ENCODE peak calls at places on chromosome 3, in six cellular contexts. D, Q, J, F, V and L are unnamed samples.

GRCh38 chr3:20047940-20048339 is 7.7 kb downstream of the KAT2B start:
- DNase-seq in F (no peak), V (no peak), J (no peak), D (no peak), Q (no peak), L (no peak)

GRCh38 chr3:36814071-36814717 is 49.8 kb upstream of the DCLK3 start:
- DNase-seq in D (no peak), V (no peak), Q (no peak), J (no peak), F (no peak), L (no peak)

GRCh38 chr3:48656061-48656840 is 6.4 kb downstream of the CELSR3 start:
- DNase-seq in Q (peak), J (peak), D (peak), F (peak), V (peak), L (peak)

GRCh38 chr3:4292301-4292700 is 10.9 kb upstream of the SETMAR start:
- DNase-seq in Q (no peak), J (no peak), F (no peak), V (no peak), D (no peak), L (no peak)

GRCh38 chr3:17023006-17023664 is 138.4 kb downstream of the PLCL2 start:
- DNase-seq in Q (peak), F (no peak), V (no peak), D (peak), J (no peak), L (no peak)

GRCh38 chr3:25433106-25433505 is 5.0 kb downstream of the RARB start:
- DNase-seq in Q (no peak), V (no peak), F (no peak), J (no peak), D (no peak), L (no peak)

GRCh38 chr3:55868347-55868746 is 381.2 kb upstream of the WNT5A start:
- DNase-seq in Q (no peak), J (no peak), D (no peak), V (no peak), F (no peak), L (no peak)

GRCh38 chr3:16180737-16181134 is 6.3 kb downstream of the GALNT15 start:
- DNase-seq in Q (no peak), V (no peak), D (no peak), J (no peak), F (no peak), L (no peak)

GRCh38 chr3:126128504-126129407 is 44.8 kb upstream of the SLC41A3 start:
- DNase-seq in D (no peak), V (peak), Q (no peak), F (no peak), J (no peak), L (peak)

GRCh38 chr3:44444437-44444836 is 33.0 kb downstream of the ZNF445 start:
- DNase-seq in V (no peak), F (no peak), D (no peak), Q (no peak), J (no peak), L (no peak)

GRCh38 chr3:44446929-44447328 is 30.5 kb downstream of the ZNF445 start:
- DNase-seq in F (no peak), J (no peak), V (no peak), D (no peak), Q (no peak), L (no peak)

GRCh38 chr3:44445786-44446185 is 31.7 kb downstream of the ZNF445 start:
- DNase-seq in V (no peak), J (no peak), D (no peak), F (no peak), Q (no peak), L (no peak)

GRCh38 chr3:44442591-44443309 is 34.7 kb downstream of the ZNF445 start:
- DNase-seq in F (no peak), D (no peak), J (no peak), V (no peak), Q (no peak), L (no peak)

GRCh38 chr3:44444896-44445691 is 32.4 kb downstream of the ZNF445 start:
- DNase-seq in Q (no peak), J (no peak), D (no peak), F (no peak), V (no peak), L (no peak)
- H3K14ac ChIP-seq in Q (no peak), J (no peak), D (no peak), F (no peak), V (no peak), L (no peak)

GRCh38 chr3:32844914-32845313 is 27.1 kb downstream of the TRIM71 start:
- DNase-seq in V (no peak), Q (no peak), F (no peak), D (no peak), J (no peak), L (no peak)

GRCh38 chr3:32842987-32843386 is 25.2 kb downstream of the TRIM71 start:
- DNase-seq in V (no peak), F (no peak), J (no peak), Q (no peak), D (no peak), L (peak)

GRCh38 chr3:32843504-32844321 is 25.9 kb downstream of the TRIM71 start:
- DNase-seq in Q (no peak), F (no peak), J (peak), D (no peak), V (peak), L (peak)

GRCh38 chr3:32842531-32842931 is 24.7 kb downstream of the TRIM71 start:
- DNase-seq in F (no peak), V (no peak), J (no peak), D (no peak), Q (no peak), L (no peak)

GRCh38 chr3:32844322-32844654 is 26.5 kb downstream of the TRIM71 start:
- DNase-seq in D (no peak), Q (no peak), V (no peak), F (no peak), J (no peak), L (peak)
- H3K4ac ChIP-seq in D (no peak), Q (no peak), V (no peak), F (peak), J (no peak), L (no peak)

DNA sequence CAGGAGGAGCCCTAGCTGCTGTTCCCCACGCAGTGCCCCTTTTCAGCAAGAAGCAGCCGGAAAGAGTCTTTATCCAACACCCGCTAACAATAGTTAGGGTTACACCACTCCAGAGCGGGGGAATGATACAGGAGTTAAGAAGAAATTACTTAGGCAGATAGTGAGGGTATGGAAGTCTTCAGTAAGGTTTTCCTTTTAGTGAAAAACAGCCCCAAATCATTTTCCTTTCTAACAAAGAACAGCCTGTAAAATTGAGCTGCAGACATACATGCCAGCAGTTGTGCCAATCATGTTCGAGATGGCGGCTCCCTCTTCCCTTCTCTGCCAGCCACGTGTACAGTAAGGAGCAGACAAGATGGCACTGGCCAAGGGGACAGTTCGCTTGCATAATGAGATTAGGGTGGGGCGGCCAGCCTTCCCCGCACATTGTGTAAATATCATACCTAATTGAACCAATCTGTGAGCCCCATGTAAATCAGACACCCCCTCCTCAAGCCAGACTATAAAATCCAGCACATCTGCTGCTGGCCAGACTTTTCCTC is 18.5 kb upstream of the SENP5 start:
- DNase-seq in V (no peak), Q (no peak), F (no peak), D (no peak), J (no peak), L (no peak)
- H3K14ac ChIP-seq in V (no peak), Q (no peak), F (no peak), D (no peak), J (no peak), L (no peak)

DNA sequence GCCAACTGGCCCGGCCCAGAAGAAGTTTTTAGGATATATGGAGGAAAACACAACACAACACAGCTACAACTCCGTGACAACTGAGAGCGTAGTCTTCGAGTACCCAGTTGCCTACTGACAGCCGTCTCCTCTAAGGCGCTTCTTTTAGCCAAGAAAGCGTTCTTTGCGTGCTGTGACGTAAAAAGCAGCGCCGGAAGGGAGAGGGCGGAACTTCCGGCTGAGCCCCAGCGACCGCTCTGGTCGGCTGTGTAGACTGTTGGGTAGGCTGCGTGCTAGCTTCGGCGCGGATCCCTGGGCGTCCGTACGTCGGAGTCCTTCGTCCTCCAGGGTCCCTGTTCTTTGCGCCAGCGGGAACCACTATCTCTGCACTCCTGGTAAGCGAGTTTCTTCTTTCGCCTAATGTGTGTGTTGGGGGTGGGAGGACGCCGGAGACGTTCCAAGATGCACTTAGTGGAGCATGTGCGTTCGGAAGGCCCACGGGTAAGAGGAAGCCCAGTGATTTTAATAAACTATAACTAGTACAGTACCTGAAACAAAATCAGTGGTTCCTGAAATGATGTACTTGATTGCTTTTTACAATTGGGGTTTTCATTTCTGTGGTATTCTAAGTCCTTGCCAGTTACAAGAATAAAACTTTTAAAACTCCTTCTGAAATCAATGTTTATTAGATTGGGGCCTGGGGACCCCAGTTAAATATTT is at the start of gene TRMT10C:
- DNase-seq in F (peak), D (peak), J (peak), Q (peak), V (peak), L (peak)
- H3K4ac ChIP-seq in F (peak), D (peak), J (no peak), Q (peak), V (peak), L (no peak)

DNA sequence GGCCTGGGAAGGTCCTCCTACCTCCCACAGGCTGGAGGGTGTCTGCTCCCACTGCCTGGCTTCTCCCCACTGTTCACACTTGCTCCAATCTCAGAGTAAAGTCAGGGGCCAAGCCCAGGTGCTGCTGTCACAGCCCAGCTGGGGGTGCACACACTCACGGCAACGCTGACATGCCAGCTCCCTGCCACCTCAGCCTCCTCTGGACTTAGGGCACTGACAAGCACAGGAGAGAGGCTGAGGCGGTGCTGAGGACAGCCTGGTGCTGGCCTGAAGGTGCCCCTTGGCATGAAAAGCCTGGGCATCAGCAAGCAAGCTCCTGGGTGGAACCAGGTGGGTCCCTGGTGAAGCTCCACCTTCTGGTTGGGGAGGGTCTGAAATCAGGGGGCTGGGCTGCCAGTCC is 53.0 kb downstream of the LSAMP start:
- DNase-seq in V (no peak), F (no peak), Q (no peak), J (no peak), D (no peak), L (no peak)
- H3K14ac ChIP-seq in V (no peak), F (no peak), Q (no peak), J (peak), D (no peak), L (no peak)

GRCh38 chr3:156749244-156749643 is 74.9 kb downstream of the TIPARP start:
- DNase-seq in V (no peak), Q (peak), D (no peak), J (no peak), F (no peak), L (no peak)

GRCh38 chr3:156750874-156751245 is 75.3 kb upstream of the LEKR1 start:
- DNase-seq in F (no peak), D (no peak), J (no peak), Q (peak), V (no peak), L (no peak)

GRCh38 chr3:156751461-156752025 is 74.6 kb upstream of the LEKR1 start:
- DNase-seq in V (peak), D (peak), J (no peak), F (no peak), Q (peak), L (peak)

GRCh38 chr3:156747046-156747445 is 72.7 kb downstream of the TIPARP start:
- DNase-seq in J (no peak), D (no peak), V (no peak), Q (no peak), F (no peak), L (no peak)

DNA sequence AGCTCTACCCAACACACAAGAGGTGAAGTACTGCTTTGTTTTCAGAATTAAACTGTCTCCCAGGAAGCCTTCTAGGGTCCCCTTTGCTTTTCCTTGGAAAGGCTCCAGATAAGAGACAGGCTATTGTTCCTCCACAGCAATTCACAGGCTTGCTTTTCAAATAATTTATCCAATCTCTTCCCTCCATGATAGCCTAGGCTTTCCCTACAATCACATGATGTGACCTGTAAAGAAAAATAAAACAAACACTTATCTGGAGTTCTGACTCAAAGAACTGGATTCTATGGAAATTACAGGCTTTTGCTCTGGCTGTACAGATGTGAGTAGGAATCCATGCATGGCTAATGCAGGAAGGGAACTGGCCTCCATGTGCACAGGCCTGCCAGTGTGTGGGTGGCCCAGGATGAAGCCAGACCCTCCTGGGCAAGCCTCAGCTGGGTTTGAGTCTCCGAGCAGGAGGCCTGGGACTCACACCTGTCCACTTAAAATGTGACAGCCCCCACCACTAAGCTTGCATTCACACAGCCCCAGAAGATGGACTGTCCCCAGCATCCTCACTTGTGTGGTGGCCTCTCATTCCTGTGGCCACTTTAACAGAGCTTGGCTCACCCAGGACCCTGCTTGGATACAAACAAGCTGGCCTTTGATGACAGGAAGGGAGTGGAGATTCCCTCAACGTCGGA is 75.8 kb upstream of the LEKR1 start:
- DNase-seq in Q (peak), V (no peak), J (no peak), D (peak), F (no peak), L (peak)
- H3K4ac ChIP-seq in Q (peak), V (no peak), J (no peak), D (no peak), F (no peak), L (no peak)

GRCh38 chr3:180855956-180856355 is 56.5 kb upstream of the FXR1 start:
- DNase-seq in Q (no peak), F (no peak), J (no peak), D (no peak), V (no peak), L (no peak)
- H3K14ac ChIP-seq in Q (no peak), F (no peak), J (no peak), D (no peak), V (no peak), L (no peak)

GRCh38 chr3:196712514-196713413 is 587 bp downstream of the PIGX start:
- DNase-seq in F (no peak), D (peak), V (no peak), J (no peak), Q (peak), L (peak)

GRCh38 chr3:196707566-196707965 is 4.5 kb downstream of the CEP19 start:
- DNase-seq in V (no peak), F (no peak), J (no peak), Q (no peak), D (no peak), L (no peak)

GRCh38 chr3:196708467-196708866 is 3.6 kb downstream of the CEP19 start:
- DNase-seq in F (no peak), D (no peak), V (no peak), J (no peak), Q (no peak), L (no peak)

GRCh38 chr3:196706313-196706712 is 5.7 kb downstream of the CEP19 start:
- DNase-seq in V (no peak), D (no peak), Q (no peak), F (no peak), J (no peak), L (no peak)

GRCh38 chr3:196711838-196712513 is at the start of the genes CEP19 and PIGX:
- DNase-seq in D (peak), F (peak), Q (peak), V (peak), J (peak), L (peak)
- H3K4ac ChIP-seq in D (no peak), F (peak), Q (peak), V (no peak), J (no peak), L (no peak)

GRCh38 chr3:12985148-12985547 is 88.1 kb downstream of the IQSEC1 start:
- DNase-seq in D (no peak), F (peak), Q (no peak), J (no peak), V (no peak), L (no peak)
- H3K14ac ChIP-seq in D (no peak), F (no peak), Q (no peak), J (no peak), V (no peak), L (no peak)